ENCODE peak calls at places on chromosomes 5 and 9, in eight cellular contexts. One of them, this sample, is unnamed.

GRCh38 chr9:7570107-7570720 is 229.4 kb downstream of the DMAC1 start:
- DNase-seq in AG04450: no peak
- DNase-seq in mammary epithelial cell: peak; percentile 44
- DNase-seq in heart left ventricle: peak; percentile 28
- DNase-seq in aorta: no peak
- DNase-seq in PC-3: peak; percentile 61
- DNase-seq in right atrium auricular region: peak; percentile 67
- DNase-seq in ovary: no peak
- DNase-seq in this sample: no peak

GRCh38 chr9:126676685-126677143 is 63.0 kb downstream of the LMX1B start:
- DNase-seq in AG04450: no peak
- DNase-seq in mammary epithelial cell: peak; percentile 46
- DNase-seq in heart left ventricle: no peak
- DNase-seq in aorta: no peak
- DNase-seq in PC-3: no peak
- DNase-seq in right atrium auricular region: no peak
- DNase-seq in ovary: no peak
- DNase-seq in this sample: no peak

GRCh38 chr5:135944967-135945560 is 9.7 kb downstream of the LECT2 start:
- DNase-seq in AG04450: peak; percentile 74
- DNase-seq in mammary epithelial cell: peak; percentile 63
- DNase-seq in heart left ventricle: peak; percentile 51
- DNase-seq in aorta: no peak
- DNase-seq in PC-3: peak; percentile 80
- DNase-seq in right atrium auricular region: peak; percentile 63
- DNase-seq in ovary: peak; percentile 25
- DNase-seq in this sample: no peak

GRCh38 chr9:101421653-101422065 is 13.9 kb downstream of the ALDOB start:
- DNase-seq in AG04450: no peak
- DNase-seq in mammary epithelial cell: no peak
- DNase-seq in heart left ventricle: peak; percentile 14
- DNase-seq in aorta: no peak
- DNase-seq in PC-3: no peak
- DNase-seq in right atrium auricular region: no peak
- DNase-seq in ovary: no peak
- DNase-seq in this sample: peak; percentile 44

GRCh38 chr5:56282951-56283350 is 49.8 kb upstream of the ANKRD55 start:
- DNase-seq in AG04450: no peak
- DNase-seq in mammary epithelial cell: no peak
- DNase-seq in heart left ventricle: no peak
- DNase-seq in aorta: no peak
- DNase-seq in PC-3: no peak
- DNase-seq in right atrium auricular region: no peak
- DNase-seq in ovary: no peak
- DNase-seq in this sample: no peak

GRCh38 chr9:96620832-96621269 is 1.2 kb upstream of the CDC14B start:
- DNase-seq in AG04450: no peak
- DNase-seq in mammary epithelial cell: no peak
- DNase-seq in heart left ventricle: no peak
- DNase-seq in aorta: no peak
- DNase-seq in PC-3: no peak
- DNase-seq in right atrium auricular region: no peak
- DNase-seq in ovary: no peak
- DNase-seq in this sample: no peak

GRCh38 chr5:157303667-157304327 is 37.9 kb downstream of the CYFIP2 start:
- DNase-seq in AG04450: no peak
- DNase-seq in mammary epithelial cell: no peak
- DNase-seq in heart left ventricle: peak; percentile 36
- DNase-seq in aorta: no peak
- DNase-seq in PC-3: peak; percentile 57
- DNase-seq in right atrium auricular region: no peak
- DNase-seq in ovary: no peak
- DNase-seq in this sample: no peak

GRCh38 chr9:137615387-137615871 is 3.4 kb upstream of the EHMT1 start:
- DNase-seq in AG04450: no peak
- DNase-seq in mammary epithelial cell: no peak
- DNase-seq in heart left ventricle: no peak
- DNase-seq in aorta: no peak
- DNase-seq in PC-3: no peak
- DNase-seq in right atrium auricular region: no peak
- DNase-seq in ovary: no peak
- DNase-seq in this sample: no peak

GRCh38 chr5:13944564-13945195 is at the start of gene DNAH5:
- DNase-seq in AG04450: no peak
- DNase-seq in mammary epithelial cell: peak; percentile 64
- DNase-seq in heart left ventricle: no peak
- DNase-seq in aorta: no peak
- DNase-seq in PC-3: peak; percentile 95
- DNase-seq in right atrium auricular region: no peak
- DNase-seq in ovary: no peak
- DNase-seq in this sample: no peak

GRCh38 chr5:130536726-130537125 is 628.3 kb downstream of the HINT1 start:
- DNase-seq in AG04450: no peak
- DNase-seq in mammary epithelial cell: no peak
- DNase-seq in heart left ventricle: no peak
- DNase-seq in aorta: no peak
- DNase-seq in PC-3: no peak
- DNase-seq in right atrium auricular region: no peak
- DNase-seq in ovary: no peak
- DNase-seq in this sample: no peak

GRCh38 chr9:34380034-34380510 is 3.4 kb upstream of the MYORG start:
- DNase-seq in AG04450: no peak
- DNase-seq in mammary epithelial cell: no peak
- DNase-seq in heart left ventricle: no peak
- DNase-seq in aorta: no peak
- DNase-seq in PC-3: no peak
- DNase-seq in right atrium auricular region: peak; percentile 56
- DNase-seq in ovary: no peak
- DNase-seq in this sample: peak; percentile 54

GRCh38 chr5:141650851-141651727 is at the start of gene FCHSD1:
- DNase-seq in AG04450: peak; percentile 50
- DNase-seq in mammary epithelial cell: peak; percentile 64
- DNase-seq in heart left ventricle: peak; percentile 88
- DNase-seq in aorta: peak; percentile 97
- DNase-seq in PC-3: peak; percentile 70
- DNase-seq in right atrium auricular region: peak; percentile 91
- DNase-seq in ovary: peak; percentile 89
- DNase-seq in this sample: peak; percentile 93

GRCh38 chr9:127143920-127144465 is 21.6 kb upstream of the ANGPTL2 start:
- DNase-seq in AG04450: no peak
- DNase-seq in mammary epithelial cell: no peak
- DNase-seq in heart left ventricle: no peak
- DNase-seq in aorta: peak; percentile 49
- DNase-seq in PC-3: no peak
- DNase-seq in right atrium auricular region: no peak
- DNase-seq in ovary: peak; percentile 9
- DNase-seq in this sample: no peak

DNA sequence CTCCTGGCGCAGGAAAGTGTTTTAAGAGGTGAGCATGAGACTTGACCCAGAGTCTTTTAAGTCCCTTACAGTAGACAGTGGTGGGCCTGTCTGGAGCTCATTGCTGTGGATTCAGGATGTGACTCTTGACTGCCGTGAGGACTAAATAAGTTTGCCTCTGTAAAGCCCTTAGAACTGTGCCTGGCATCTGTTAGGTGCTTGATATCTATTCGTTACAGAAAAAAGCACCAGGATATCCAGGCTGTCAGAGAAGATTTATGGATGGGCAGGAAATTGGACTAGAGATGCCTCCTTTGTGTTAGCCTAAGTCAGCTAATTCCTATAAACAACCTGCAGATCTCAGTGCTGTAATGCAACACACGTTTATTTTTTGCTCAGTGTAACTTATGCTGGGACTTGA is 12.6 kb downstream of the ERGIC1 start:
- DNase-seq in AG04450: no peak
- DNase-seq in mammary epithelial cell: no peak
- DNase-seq in heart left ventricle: no peak
- DNase-seq in aorta: no peak
- DNase-seq in PC-3: no peak
- DNase-seq in right atrium auricular region: no peak
- DNase-seq in ovary: no peak
- DNase-seq in this sample: no peak
- H3K27ac ChIP-seq in AG04450: no peak overlapping the region
- H3K27ac ChIP-seq in mammary epithelial cell: no peak overlapping the region
- H3K27ac ChIP-seq in heart left ventricle: no peak overlapping the region
- H3K27ac ChIP-seq in aorta: no peak overlapping the region
- H3K27ac ChIP-seq in PC-3: no peak overlapping the region
- H3K27ac ChIP-seq in right atrium auricular region: no peak overlapping the region
- H3K27ac ChIP-seq in ovary: no peak overlapping the region
- H3K27ac ChIP-seq in this sample: no peak overlapping the region

GRCh38 chr5:68086857-68087256 is 128.7 kb upstream of the PIK3R1 start:
- DNase-seq in AG04450: peak; percentile 37
- DNase-seq in mammary epithelial cell: no peak
- DNase-seq in heart left ventricle: peak; percentile 25
- DNase-seq in aorta: no peak
- DNase-seq in PC-3: no peak
- DNase-seq in right atrium auricular region: no peak
- DNase-seq in ovary: peak; percentile 69
- DNase-seq in this sample: no peak
- H3K27ac ChIP-seq in AG04450: no peak overlapping the region
- H3K27ac ChIP-seq in mammary epithelial cell: no peak overlapping the region
- H3K27ac ChIP-seq in heart left ventricle: no peak overlapping the region
- H3K27ac ChIP-seq in aorta: no peak overlapping the region
- H3K27ac ChIP-seq in PC-3: no peak overlapping the region
- H3K27ac ChIP-seq in right atrium auricular region: peak overlapping the region; percentile 32
- H3K27ac ChIP-seq in ovary: no peak overlapping the region
- H3K27ac ChIP-seq in this sample: no peak overlapping the region

GRCh38 chr5:113162770-113163169 is 186.2 kb downstream of the DCP2 start:
- DNase-seq in AG04450: no peak
- DNase-seq in mammary epithelial cell: peak; percentile 90
- DNase-seq in heart left ventricle: no peak
- DNase-seq in aorta: no peak
- DNase-seq in PC-3: peak; percentile 45
- DNase-seq in right atrium auricular region: no peak
- DNase-seq in ovary: no peak
- DNase-seq in this sample: no peak

GRCh38 chr5:113161806-113162205 is 185.2 kb downstream of the DCP2 start:
- DNase-seq in AG04450: no peak
- DNase-seq in mammary epithelial cell: peak; percentile 86
- DNase-seq in heart left ventricle: no peak
- DNase-seq in aorta: no peak
- DNase-seq in PC-3: no peak
- DNase-seq in right atrium auricular region: no peak
- DNase-seq in ovary: peak; percentile 39
- DNase-seq in this sample: no peak

GRCh38 chr5:113162208-113162607 is 185.6 kb downstream of the DCP2 start:
- DNase-seq in AG04450: no peak
- DNase-seq in mammary epithelial cell: no peak
- DNase-seq in heart left ventricle: no peak
- DNase-seq in aorta: no peak
- DNase-seq in PC-3: no peak
- DNase-seq in right atrium auricular region: no peak
- DNase-seq in ovary: no peak
- DNase-seq in this sample: no peak

GRCh38 chr5:113164016-113164415 is 187.4 kb downstream of the DCP2 start:
- DNase-seq in AG04450: no peak
- DNase-seq in mammary epithelial cell: no peak
- DNase-seq in heart left ventricle: no peak
- DNase-seq in aorta: no peak
- DNase-seq in PC-3: no peak
- DNase-seq in right atrium auricular region: no peak
- DNase-seq in ovary: no peak
- DNase-seq in this sample: no peak

DNA sequence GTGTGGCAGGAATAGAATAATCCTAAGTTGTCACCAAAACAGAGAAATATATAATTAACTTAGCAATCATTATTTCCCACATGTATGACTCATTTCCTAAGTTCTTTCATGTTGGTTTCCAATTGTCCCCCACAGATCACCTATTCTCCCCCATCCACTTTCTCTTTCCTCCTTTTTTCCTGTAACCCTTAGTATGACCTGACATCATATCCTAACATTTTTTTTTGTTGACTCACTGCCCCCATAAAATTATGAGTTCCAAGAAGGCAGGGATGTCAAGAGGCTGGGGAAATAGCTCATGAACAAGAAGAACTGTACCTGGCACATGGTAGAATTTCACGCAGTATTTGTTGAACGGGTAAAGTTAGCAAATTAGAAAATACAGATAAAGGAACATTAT is 186.7 kb downstream of the DCP2 start:
- DNase-seq in AG04450: no peak
- DNase-seq in mammary epithelial cell: peak; percentile 64
- DNase-seq in heart left ventricle: no peak
- DNase-seq in aorta: no peak
- DNase-seq in PC-3: peak; percentile 78
- DNase-seq in right atrium auricular region: no peak
- DNase-seq in ovary: no peak
- DNase-seq in this sample: no peak
- H3K27ac ChIP-seq in AG04450: no peak overlapping the region
- H3K27ac ChIP-seq in mammary epithelial cell: peak overlapping the region; percentile 82
- H3K27ac ChIP-seq in heart left ventricle: no peak overlapping the region
- H3K27ac ChIP-seq in aorta: no peak overlapping the region
- H3K27ac ChIP-seq in PC-3: no peak overlapping the region
- H3K27ac ChIP-seq in right atrium auricular region: no peak overlapping the region
- H3K27ac ChIP-seq in ovary: peak overlapping the region; percentile 21
- H3K27ac ChIP-seq in this sample: no peak overlapping the region

GRCh38 chr9:136110082-136111061 is 8.3 kb downstream of the TMEM250 start:
- DNase-seq in AG04450: no peak
- DNase-seq in mammary epithelial cell: no peak
- DNase-seq in heart left ventricle: no peak
- DNase-seq in aorta: no peak
- DNase-seq in PC-3: peak; percentile 19
- DNase-seq in right atrium auricular region: no peak
- DNase-seq in ovary: peak; percentile 33
- DNase-seq in this sample: no peak

GRCh38 chr9:136109351-136110081 is 9.2 kb downstream of the TMEM250 start:
- DNase-seq in AG04450: peak; percentile 67
- DNase-seq in mammary epithelial cell: peak; percentile 90
- DNase-seq in heart left ventricle: peak; percentile 91
- DNase-seq in aorta: peak; percentile 97
- DNase-seq in PC-3: peak; percentile 89
- DNase-seq in right atrium auricular region: peak; percentile 93
- DNase-seq in ovary: peak; percentile 92
- DNase-seq in this sample: peak; percentile 93

GRCh38 chr9:136111910-136112309 is 6.8 kb downstream of the TMEM250 start:
- DNase-seq in AG04450: no peak
- DNase-seq in mammary epithelial cell: no peak
- DNase-seq in heart left ventricle: no peak
- DNase-seq in aorta: no peak
- DNase-seq in PC-3: no peak
- DNase-seq in right atrium auricular region: no peak
- DNase-seq in ovary: no peak
- DNase-seq in this sample: no peak

GRCh38 chr9:136112541-136112940 is 6.1 kb downstream of the TMEM250 start:
- DNase-seq in AG04450: no peak
- DNase-seq in mammary epithelial cell: peak; percentile 48
- DNase-seq in heart left ventricle: no peak
- DNase-seq in aorta: no peak
- DNase-seq in PC-3: no peak
- DNase-seq in right atrium auricular region: no peak
- DNase-seq in ovary: no peak
- DNase-seq in this sample: no peak

DNA sequence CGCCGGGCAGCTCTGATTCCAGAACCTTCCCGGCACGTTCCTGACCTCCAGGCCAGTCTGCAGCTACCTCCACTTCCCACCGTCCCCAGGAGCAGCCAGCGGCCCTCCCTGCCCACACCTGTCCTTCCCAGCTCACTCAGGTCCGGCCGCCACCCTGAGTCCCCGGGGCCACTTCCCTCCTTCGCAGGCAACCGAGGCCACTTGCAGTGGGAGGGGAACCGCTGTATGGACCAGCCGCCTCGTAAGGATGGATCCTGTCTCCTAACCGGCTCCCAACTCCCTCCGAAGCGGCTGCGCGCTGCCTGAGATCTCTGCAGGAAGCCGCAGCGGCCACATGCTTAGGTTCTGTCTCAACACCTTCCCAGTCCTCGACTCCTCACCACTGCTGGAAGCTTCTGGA is 7.5 kb downstream of the TMEM250 start:
- DNase-seq in AG04450: no peak
- DNase-seq in mammary epithelial cell: no peak
- DNase-seq in heart left ventricle: no peak
- DNase-seq in aorta: no peak
- DNase-seq in PC-3: no peak
- DNase-seq in right atrium auricular region: no peak
- DNase-seq in ovary: peak; percentile 13
- DNase-seq in this sample: no peak
- H3K27ac ChIP-seq in AG04450: no peak overlapping the region
- H3K27ac ChIP-seq in mammary epithelial cell: no peak overlapping the region
- H3K27ac ChIP-seq in heart left ventricle: no peak overlapping the region
- H3K27ac ChIP-seq in aorta: no peak overlapping the region
- H3K27ac ChIP-seq in PC-3: no peak overlapping the region
- H3K27ac ChIP-seq in right atrium auricular region: no peak overlapping the region
- H3K27ac ChIP-seq in ovary: no peak overlapping the region
- H3K27ac ChIP-seq in this sample: no peak overlapping the region